ENCODE peak calls at places on chromosomes 7 and 10, in seven cellular contexts. G is H1, W is prostate gland, F is suprapubic skin, S is HepG2, H is vagina, U is stomach. P is an unnamed sample.

GRCh38 chr10:45557275-45557905 is 115.2 kb downstream of the ZFAND4 start:
- DNase-seq in H (no peak), S (peak; percentile 49), G (no peak), F (no peak), U (no peak), W (no peak), P (no peak)

GRCh38 chr7:133824123-133824522 is 303.0 kb upstream of the LRGUK start:
- DNase-seq in W (no peak), F (no peak), U (no peak), S (no peak), H (no peak), G (no peak), P (no peak)

GRCh38 chr7:114343949-114344708 is 70.5 kb upstream of the FOXP2 start:
- DNase-seq in U (no peak), W (no peak), H (no peak), S (no peak), F (no peak), G (no peak), P (no peak)

GRCh38 chr7:66732439-66732838 is 8.1 kb upstream of the RABGEF1 start:
- DNase-seq in G (no peak), S (no peak), H (no peak), U (no peak), F (no peak), W (no peak), P (no peak)

GRCh38 chr7:75583255-75583654 is 91.1 kb downstream of the SPDYE5 start:
- DNase-seq in H (no peak), U (no peak), W (no peak), F (no peak), S (no peak), G (no peak), P (no peak)

GRCh38 chr10:72006026-72006425 is 41.8 kb downstream of the CHST3 start:
- DNase-seq in H (no peak), W (no peak), G (no peak), S (no peak), U (no peak), F (no peak), P (no peak)

GRCh38 chr7:23012797-23013714 is 874 bp downstream of the HYCC1 start:
- DNase-seq in W (peak; percentile 5), F (peak; percentile 86), G (peak; percentile 66), U (no peak), S (peak; percentile 14), H (no peak), P (no peak)

GRCh38 chr10:88433551-88434186 is 149.4 kb downstream of the RNLS start:
- DNase-seq in F (no peak), U (no peak), S (no peak), W (no peak), G (no peak), H (no peak), P (no peak)

GRCh38 chr7:112985377-112985987 is 101.1 kb downstream of the GPR85 start:
- DNase-seq in S (no peak), G (no peak), W (no peak), H (no peak), F (no peak), U (no peak), P (no peak)

GRCh38 chr7:82183633-82184032 is 259.9 kb downstream of the CACNA2D1 start:
- DNase-seq in F (no peak), G (no peak), W (no peak), U (no peak), S (no peak), H (no peak), P (no peak)

GRCh38 chr7:151689196-151689971 is 169.7 kb upstream of the RHEB start:
- DNase-seq in F (no peak), W (peak; percentile 35), U (no peak), G (no peak), S (no peak), H (no peak), P (no peak)

DNA sequence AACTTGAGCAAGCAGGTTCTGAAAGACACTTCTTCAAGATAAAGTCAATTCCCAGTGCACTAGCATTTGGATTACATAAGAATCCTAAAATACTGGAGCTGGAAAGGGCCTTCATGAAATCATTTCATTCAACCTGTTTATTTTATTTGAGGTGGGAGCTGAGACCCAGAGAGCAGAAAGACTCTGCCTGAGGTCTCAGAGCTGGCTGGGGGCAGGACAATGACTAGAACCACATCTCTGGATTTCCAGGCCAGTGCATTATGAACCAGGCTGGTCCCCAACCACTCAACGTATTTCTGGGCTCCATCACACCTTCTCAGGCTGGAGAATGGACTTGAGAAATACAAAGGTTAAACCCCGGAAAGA is 8.4 kb downstream of the ANXA11 start:
- DNase-seq in F (no peak), H (no peak), W (no peak), G (no peak), S (no peak), U (no peak), P (no peak)
- H3K4me1 ChIP-seq in F (peaks cover 80% of the 10 kb centered on the region), H (peaks cover 84% of the 10 kb centered on the region), W (peaks cover 14% of the 10 kb centered on the region), G (peaks cover 7% of the 10 kb centered on the region), S (peaks cover 45% of the 10 kb centered on the region), U (peaks cover 92% of the 10 kb centered on the region), P (peaks cover 43% of the 10 kb centered on the region)

GRCh38 chr7:42911482-42912447 is at the start of gene C7orf25:
- DNase-seq in G (peak; percentile 98), F (peak; percentile 98), S (peak; percentile 90), U (peak; percentile 97), H (no peak), W (peak; percentile 97), P (peak; percentile 76)
- TF ChIP-seq POLR2AphosphoS5 in G (peak; percentile 82), F (no peak), S (peak; percentile 64), U (peak; percentile 51), H (peak; percentile 71), W (peak; percentile 91), P (peak; percentile 70)

GRCh38 chr10:31945392-31945791 is 16.8 kb upstream of the ARHGAP12 start:
- DNase-seq in U (no peak), S (no peak), F (no peak), H (no peak), G (no peak), W (no peak), P (no peak)

GRCh38 chr10:31940839-31941653 is 12.4 kb upstream of the ARHGAP12 start:
- DNase-seq in F (no peak), U (peak; percentile 49), G (no peak), H (no peak), W (peak; percentile 28), S (peak; percentile 96), P (peak; percentile 88)

GRCh38 chr10:31942435-31942834 is 13.8 kb upstream of the ARHGAP12 start:
- DNase-seq in S (no peak), F (no peak), U (no peak), H (no peak), W (no peak), G (no peak), P (no peak)

GRCh38 chr10:31942892-31943291 is 14.3 kb upstream of the ARHGAP12 start:
- DNase-seq in H (no peak), U (peak; percentile 50), W (no peak), F (no peak), G (no peak), S (peak; percentile 87), P (no peak)

GRCh38 chr10:31944071-31944433 is 15.4 kb upstream of the ARHGAP12 start:
- DNase-seq in U (no peak), F (no peak), G (no peak), W (no peak), S (no peak), H (no peak), P (no peak)
- H3K4me1 ChIP-seq in U (peaks cover 31% of the 10 kb centered on the region), F (peaks cover 52% of the 10 kb centered on the region), G (no peaks in the 10 kb centered on the region), W (no peaks in the 10 kb centered on the region), S (peaks cover 92% of the 10 kb centered on the region), H (peaks cover 19% of the 10 kb centered on the region), P (peaks cover 64% of the 10 kb centered on the region)

GRCh38 chr7:131602994-131603372 is 46.6 kb upstream of the PODXL start:
- DNase-seq in U (no peak), H (no peak), S (no peak), G (no peak), F (no peak), W (no peak), P (no peak)

GRCh38 chr7:131606346-131607290 is 50.2 kb upstream of the PODXL start:
- DNase-seq in U (no peak), W (peak; percentile 54), S (no peak), G (no peak), F (no peak), H (no peak), P (no peak)

GRCh38 chr7:131605280-131605878 is 49.0 kb upstream of the PODXL start:
- DNase-seq in S (no peak), G (peak; percentile 75), U (no peak), F (no peak), W (no peak), H (no peak), P (no peak)

GRCh38 chr7:131603932-131604331 is 47.5 kb upstream of the PODXL start:
- DNase-seq in S (no peak), H (no peak), F (no peak), G (no peak), U (no peak), W (no peak), P (no peak)

DNA sequence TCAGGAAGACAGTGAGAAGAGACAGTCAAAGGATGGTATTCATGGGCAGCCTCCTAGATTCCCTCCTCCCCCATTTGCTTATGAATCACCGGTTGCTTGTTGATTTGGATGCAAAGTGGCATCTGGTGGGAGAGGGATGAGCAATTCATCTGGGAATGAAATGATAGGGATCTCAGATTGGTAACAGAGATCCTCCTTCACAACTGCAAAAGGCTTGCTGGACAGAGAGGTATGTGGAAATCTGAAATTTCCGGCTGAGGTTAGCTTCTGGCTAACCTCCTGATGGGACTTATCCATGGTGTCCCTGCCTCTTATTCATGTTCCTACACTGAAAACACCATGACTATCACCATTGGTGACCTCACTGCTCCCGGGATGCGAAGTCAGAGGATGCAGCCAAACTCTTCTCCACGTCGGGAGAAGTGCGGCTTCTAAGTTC is 48.4 kb upstream of the PODXL start:
- DNase-seq in F (no peak), G (no peak), U (no peak), W (no peak), H (no peak), S (no peak), P (no peak)
- TF ChIP-seq POLR2AphosphoS5 in F (no peak), G (peak; percentile 41), U (no peak), W (no peak), H (no peak), S (no peak), P (no peak)

GRCh38 chr7:18505870-18506460 is 10.4 kb downstream of the HDAC9 start:
- DNase-seq in W (no peak), G (no peak), F (no peak), U (no peak), H (no peak), S (no peak), P (no peak)
- H3K4me1 ChIP-seq in W (no peaks in the 10 kb centered on the region), G (peaks cover 9% of the 10 kb centered on the region), F (peaks cover 5% of the 10 kb centered on the region), U (no peaks in the 10 kb centered on the region), H (peaks cover 8% of the 10 kb centered on the region), S (no peaks in the 10 kb centered on the region), P (peaks cover 28% of the 10 kb centered on the region)

GRCh38 chr7:149790754-149791360 is 17.5 kb upstream of the ZNF467 start:
- DNase-seq in F (no peak), G (no peak), S (no peak), W (no peak), U (no peak), H (no peak), P (no peak)
- TF ChIP-seq POLR2AphosphoS5 in F (no peak), G (no peak), S (no peak), W (no peak), U (no peak), H (no peak), P (no peak)

DNA sequence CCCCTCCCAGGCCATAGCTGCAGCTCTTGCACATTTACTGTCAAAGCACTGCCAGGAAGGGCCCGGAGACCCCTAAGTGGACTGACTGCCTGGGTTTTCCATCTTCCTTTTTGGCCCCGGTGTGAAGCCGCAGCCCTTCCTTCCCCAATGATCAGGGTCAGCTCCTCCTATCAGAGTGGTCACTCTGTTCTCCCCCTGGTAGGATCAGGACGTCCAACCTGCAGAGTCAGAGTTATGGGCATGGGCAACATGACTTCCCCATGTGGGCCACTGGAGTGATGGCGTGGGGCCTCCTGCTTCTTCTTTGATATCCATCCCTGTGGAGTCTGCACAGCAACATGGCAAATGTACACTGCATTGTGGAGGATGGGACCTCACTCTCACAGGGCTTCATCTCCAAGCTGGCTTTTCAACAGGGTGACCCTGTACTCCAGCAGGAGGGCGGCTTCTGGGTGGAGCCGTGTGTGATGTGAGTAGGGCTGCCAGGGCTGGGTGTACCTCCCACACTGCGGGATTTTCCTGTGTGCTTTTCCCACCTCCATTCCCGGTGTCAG is 6.4 kb upstream of the RAMP3 start:
- DNase-seq in S (no peak), H (no peak), F (peak; percentile 54), W (no peak), G (no peak), U (no peak), P (no peak)
- H3K4me1 ChIP-seq in S (no peaks in the 10 kb centered on the region), H (no peaks in the 10 kb centered on the region), F (no peaks in the 10 kb centered on the region), W (no peaks in the 10 kb centered on the region), G (no peaks in the 10 kb centered on the region), U (no peaks in the 10 kb centered on the region), P (no peaks in the 10 kb centered on the region)